ENCODE peak calls at places on chromosomes 11 and 22, in six cellular contexts. E is trophoblast cell; H is cardiac muscle cell; M is mesendoderm; B is CD4-positive, alpha-beta memory T cell; X is stomach. Z is an unnamed sample. For H3K4me1, the result is how much of the 10 kb centered on the place peaks cover.

GRCh38 chr11:102205805-102206204 is 95.6 kb downstream of the YAP1 start:
- DNase-seq in E (no peak), H (no peak), M (no peak), B (no peak), X (no peak), Z (no peak)

GRCh38 chr11:114892381-114893197 is 214.3 kb downstream of the NXPE2 start:
- DNase-seq in E (peak), H (no peak), M (peak), B (no peak), X (no peak), Z (peak)

GRCh38 chr11:62689421-62690183 is at the start of gene LRRN4CL:
- DNase-seq in E (no peak), H (peak), M (no peak), B (no peak), X (peak), Z (peak)

GRCh38 chr11:15671216-15671615 is 556.5 kb downstream of the INSC start:
- DNase-seq in E (no peak), H (no peak), M (no peak), B (no peak), X (no peak), Z (peak)

GRCh38 chr11:114078423-114078822 is 18.9 kb downstream of the ZBTB16 start:
- DNase-seq in E (no peak), H (no peak), M (peak), B (no peak), X (no peak), Z (no peak)

GRCh38 chr22:22406445-22406844 is 102.1 kb downstream of the ZNF280B start:
- DNase-seq in E (peak), H (no peak), M (no peak), B (no peak), X (no peak), Z (no peak)

GRCh38 chr11:128804481-128804880 is 62.6 kb downstream of the KCNJ1 start:
- DNase-seq in E (no peak), H (no peak), M (peak), B (no peak), X (no peak), Z (no peak)

GRCh38 chr11:18588297-18589252 is at the start of gene UEVLD:
- DNase-seq in E (peak), H (peak), M (peak), B (peak), X (peak), Z (peak)

GRCh38 chr22:46465793-46466192 is 71.6 kb downstream of the CELSR1 start:
- DNase-seq in E (no peak), H (no peak), M (no peak), B (no peak), X (peak), Z (no peak)

GRCh38 chr11:41872458-41872857 is 413.0 kb upstream of the LRRC4C start:
- DNase-seq in E (no peak), H (no peak), M (peak), B (no peak), X (no peak), Z (no peak)

GRCh38 chr22:38756631-38757463 is 1.0 kb upstream of the SUN2 start:
- DNase-seq in E (peak), H (no peak), M (no peak), B (no peak), X (no peak), Z (peak)

GRCh38 chr11:62015615-62016014 is 48.2 kb upstream of the FTH1 start:
- DNase-seq in E (peak), H (no peak), M (no peak), B (no peak), X (no peak), Z (no peak)

GRCh38 chr22:32917577-32918375 is 116.3 kb downstream of the TIMP3 start:
- DNase-seq in E (no peak), H (peak), M (no peak), B (no peak), X (no peak), Z (no peak)

GRCh38 chr11:9893474-9893873 is 229.6 kb downstream of the SWAP70 start:
- DNase-seq in E (no peak), H (no peak), M (peak), B (no peak), X (no peak), Z (no peak)

GRCh38 chr11:6703247-6704063 is 20.3 kb upstream of the MRPL17 start:
- DNase-seq in E (peak), H (peak), M (peak), B (peak), X (peak), Z (peak)

GRCh38 chr11:118887219-118887618 is 3.5 kb downstream of the CXCR5 start:
- DNase-seq in E (no peak), H (no peak), M (no peak), B (no peak), X (no peak), Z (no peak)

GRCh38 chr22:25777870-25778269 is 35.9 kb downstream of the MYO18B start:
- DNase-seq in E (peak), H (no peak), M (no peak), B (no peak), X (no peak), Z (peak)

GRCh38 chr11:100849009-100849913 is 162.2 kb downstream of the ARHGAP42 start:
- DNase-seq in E (peak), H (no peak), M (no peak), B (no peak), X (no peak), Z (no peak)

GRCh38 chr11:81359476-81359875 is 1374.2 kb downstream of the FAM181B start:
- DNase-seq in E (peak), H (no peak), M (peak), B (no peak), X (no peak), Z (no peak)

GRCh38 chr11:132942611-132943324 is 589.5 kb downstream of the OPCML start:
- DNase-seq in E (no peak), H (no peak), M (peak), B (no peak), X (no peak), Z (no peak)

GRCh38 chr11:47445840-47446239 is 3.1 kb downstream of the RAPSN start:
- DNase-seq in E (no peak), H (no peak), M (no peak), B (no peak), X (no peak), Z (no peak)

GRCh38 chr22:37140686-37141323 is 8.9 kb downstream of the IL2RB start:
- DNase-seq in E (no peak), H (no peak), M (no peak), B (no peak), X (no peak), Z (no peak)

GRCh38 chr22:38220653-38221386 is 19.0 kb downstream of the MAFF start:
- DNase-seq in E (peak), H (no peak), M (no peak), B (no peak), X (no peak), Z (no peak)

GRCh38 chr11:15816996-15817395 is 539.4 kb downstream of the SOX6 start:
- DNase-seq in E (peak), H (no peak), M (no peak), B (no peak), X (no peak), Z (no peak)

GRCh38 chr22:25510926-25511325 is 53.5 kb upstream of the GRK3 start:
- DNase-seq in E (peak), H (no peak), M (no peak), B (no peak), X (no peak), Z (peak)

GRCh38 chr11:11501546-11502274 is 120.1 kb downstream of the GALNT18 start:
- DNase-seq in E (peak), H (no peak), M (no peak), B (no peak), X (no peak), Z (peak)

GRCh38 chr22:37148031-37148651 is 1.6 kb downstream of the IL2RB start:
- DNase-seq in E (no peak), H (no peak), M (no peak), B (peak), X (no peak), Z (no peak)

GRCh38 chr11:125215951-125216350 is 51.4 kb downstream of the PKNOX2 start:
- DNase-seq in E (no peak), H (no peak), M (no peak), B (no peak), X (no peak), Z (no peak)

GRCh38 chr11:119149371-119150275 is 771 bp downstream of the ABCG4 start:
- DNase-seq in E (no peak), H (peak), M (peak), B (peak), X (no peak), Z (no peak)

GRCh38 chr22:49523374-49524008 is 304.2 kb downstream of the BRD1 start:
- DNase-seq in E (no peak), H (no peak), M (no peak), B (no peak), X (no peak), Z (no peak)

GRCh38 chr11:125465254-125465653 is 30.8 kb downstream of the FEZ1 start:
- DNase-seq in E (no peak), H (no peak), M (peak), B (no peak), X (no peak), Z (no peak)

GRCh38 chr11:112023104-112023503 is 2.1 kb upstream of the DLAT start:
- DNase-seq in E (no peak), H (peak), M (no peak), B (no peak), X (no peak), Z (no peak)
- H3K4me1 ChIP-seq in E (under half), H (under half), M (under half), B (under half), X (under half), Z (under half)

GRCh38 chr22:19604711-19605268 is 80.6 kb upstream of the CLDN5 start:
- DNase-seq in E (no peak), H (peak), M (no peak), B (no peak), X (no peak), Z (no peak)
- H3K4me1 ChIP-seq in E (under half), H (under half), M (under half), B (under half), X (under half), Z (under half)

DNA sequence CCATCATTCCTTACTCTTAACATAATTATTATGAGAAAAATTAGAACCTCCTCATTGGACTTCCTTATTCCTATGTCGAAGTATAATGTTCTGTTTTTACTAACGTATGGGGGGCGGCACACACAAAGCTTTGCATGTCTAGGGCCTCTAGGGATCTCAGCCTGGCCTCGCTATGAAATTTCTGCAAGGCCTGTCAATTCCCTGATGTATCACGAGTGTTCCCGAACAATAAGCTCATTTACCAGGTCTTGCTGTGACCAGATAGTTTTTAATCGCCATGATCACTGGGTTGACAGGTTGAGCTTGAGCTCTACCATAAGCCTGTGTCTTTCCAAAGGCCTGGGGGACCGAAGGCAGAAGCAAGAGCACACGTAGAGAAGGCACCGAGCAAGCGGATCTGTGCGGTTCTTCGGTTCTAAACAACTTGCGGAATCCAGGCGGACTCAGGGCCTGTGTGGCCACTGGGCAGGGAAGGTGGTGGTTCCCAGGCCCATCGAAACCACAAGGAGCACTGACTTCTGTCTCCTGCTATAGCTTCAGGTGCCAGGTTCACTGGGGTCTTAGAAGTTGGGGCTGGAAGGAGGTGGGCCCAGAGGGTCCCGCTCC is 10.4 kb upstream of the FXYD2 start:
- DNase-seq in E (no peak), H (no peak), M (no peak), B (no peak), X (peak), Z (peak)
- H3K4me1 ChIP-seq in E (under half), H (under half), M (under half), B (under half), X (under half), Z (under half)

GRCh38 chr11:26843539-26843938 is 121.7 kb upstream of the SLC5A12 start:
- DNase-seq in E (no peak), H (no peak), M (no peak), B (no peak), X (no peak), Z (no peak)

GRCh38 chr11:26846222-26846621 is 124.4 kb upstream of the SLC5A12 start:
- DNase-seq in E (no peak), H (no peak), M (peak), B (no peak), X (no peak), Z (no peak)

GRCh38 chr11:26847459-26847858 is 125.6 kb upstream of the SLC5A12 start:
- DNase-seq in E (no peak), H (no peak), M (no peak), B (no peak), X (no peak), Z (no peak)

GRCh38 chr11:26842883-26843282 is 121.0 kb upstream of the SLC5A12 start:
- DNase-seq in E (no peak), H (no peak), M (no peak), B (no peak), X (no peak), Z (no peak)

DNA sequence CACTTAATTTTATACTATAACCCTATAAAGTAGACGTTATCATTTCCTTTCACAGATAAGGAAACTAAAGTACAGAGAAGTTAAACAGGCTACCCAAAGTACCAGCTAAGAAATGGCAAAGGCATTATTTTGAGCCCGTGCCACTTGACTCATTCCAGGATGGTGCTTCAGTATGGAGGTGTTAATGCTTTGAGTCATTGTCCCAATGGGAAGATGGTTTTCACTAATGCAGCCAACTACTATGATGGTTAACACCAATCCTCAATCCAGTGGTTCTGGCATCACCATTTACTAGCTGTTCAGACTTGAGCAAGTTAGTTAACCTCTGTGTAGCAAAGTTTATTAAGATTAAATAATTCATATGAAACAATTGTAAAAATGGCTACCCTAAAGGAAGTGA is 123.1 kb upstream of the SLC5A12 start:
- DNase-seq in E (no peak), H (no peak), M (no peak), B (no peak), X (no peak), Z (no peak)
- H3K4me1 ChIP-seq in E (under half), H (under half), M (under half), B (under half), X (under half), Z (under half)

GRCh38 chr22:40487663-40488249 is 117.4 kb downstream of the SGSM3 start:
- DNase-seq in E (peak), H (no peak), M (no peak), B (peak), X (no peak), Z (no peak)
- H3K4me1 ChIP-seq in E (under half), H (under half), M (under half), B (under half), X (under half), Z (under half)

GRCh38 chr11:68542617-68543016 is 82.1 kb downstream of the PPP6R3 start:
- DNase-seq in E (peak), H (no peak), M (peak), B (no peak), X (no peak), Z (no peak)
- H3K4me1 ChIP-seq in E (under half), H (under half), M (under half), B (under half), X (under half), Z (under half)

GRCh38 chr22:45233827-45234226 is 6.9 kb downstream of the KIAA0930 start:
- DNase-seq in E (no peak), H (no peak), M (no peak), B (no peak), X (no peak), Z (no peak)

GRCh38 chr22:45235851-45236342 is 4.8 kb downstream of the KIAA0930 start:
- DNase-seq in E (no peak), H (no peak), M (no peak), B (no peak), X (no peak), Z (no peak)

GRCh38 chr22:45231293-45231692 is 9.4 kb downstream of the KIAA0930 start:
- DNase-seq in E (no peak), H (no peak), M (no peak), B (no peak), X (no peak), Z (no peak)

GRCh38 chr22:45235101-45235777 is 5.5 kb downstream of the KIAA0930 start:
- DNase-seq in E (no peak), H (no peak), M (no peak), B (no peak), X (peak), Z (no peak)

DNA sequence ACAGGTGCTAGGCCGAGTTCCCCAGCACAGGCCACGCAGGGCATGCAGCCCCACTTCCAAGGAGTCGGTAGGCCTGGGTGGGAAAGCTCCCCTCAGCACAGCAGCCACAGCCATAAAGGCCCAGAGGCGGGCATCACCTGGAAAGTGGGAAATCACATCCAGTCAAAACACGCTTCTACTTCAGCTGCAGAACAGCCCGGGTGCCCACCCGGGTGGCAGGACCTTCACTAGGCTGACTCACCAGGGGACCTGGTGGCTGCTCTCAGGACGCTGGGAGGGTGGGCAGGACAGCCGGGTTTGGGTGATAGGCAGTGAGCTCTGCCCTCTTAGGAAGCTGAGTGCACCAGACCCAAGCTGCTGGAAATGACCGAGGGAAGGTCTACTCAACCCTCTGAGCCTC is 7.3 kb downstream of the KIAA0930 start:
- DNase-seq in E (no peak), H (no peak), M (no peak), B (no peak), X (no peak), Z (no peak)
- H3K4me1 ChIP-seq in E (under half), H (under half), M (under half), B (under half), X (under half), Z (under half)

DNA sequence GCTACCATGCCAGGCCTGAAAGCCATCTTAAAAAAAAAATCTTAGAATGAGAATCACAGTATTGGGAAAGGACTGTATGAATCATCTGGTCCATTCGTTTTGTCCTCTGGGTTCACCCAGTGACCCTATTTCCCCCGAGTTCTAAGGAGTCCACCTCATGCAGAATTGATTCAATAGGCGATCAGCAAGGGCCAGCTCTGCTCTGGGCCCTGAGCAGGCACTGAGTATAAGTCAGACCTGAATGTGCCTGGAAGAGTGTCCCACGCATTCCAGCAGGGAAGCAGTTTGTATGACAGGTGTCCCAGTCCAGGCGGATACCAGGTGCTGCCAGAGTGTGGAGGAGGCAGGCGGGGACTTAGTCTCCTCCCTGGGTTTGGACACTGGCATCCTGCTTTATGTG is 883 bp upstream of the HMOX1 start:
- DNase-seq in E (peak), H (no peak), M (no peak), B (no peak), X (no peak), Z (peak)
- H3K4me1 ChIP-seq in E (under half), H (under half), M (under half), B (under half), X (under half), Z (under half)

DNA sequence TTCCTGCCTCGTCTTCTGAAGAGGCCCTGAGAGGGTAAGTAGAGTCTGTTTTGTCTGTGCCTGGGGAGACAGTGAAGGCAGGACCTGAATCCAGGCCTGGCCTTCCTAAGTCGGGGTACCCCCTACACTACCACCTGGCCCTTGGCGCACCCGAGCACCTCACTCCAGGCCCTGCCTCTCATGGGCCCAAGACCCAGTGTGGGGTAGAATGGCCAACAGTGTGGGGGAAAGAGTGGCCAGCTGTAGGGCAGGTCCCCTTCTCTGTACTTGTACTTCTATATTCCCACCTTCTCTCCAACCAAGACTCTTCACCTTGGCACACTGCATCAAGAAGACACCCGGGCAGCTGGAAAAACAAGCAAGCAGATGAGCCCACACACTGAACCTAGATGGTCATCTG is 22.4 kb upstream of the BID start:
- DNase-seq in E (no peak), H (no peak), M (no peak), B (no peak), X (no peak), Z (no peak)
- H3K4me1 ChIP-seq in E (under half), H (under half), M (under half), B (under half), X (under half), Z (under half)

Z was measured in colonic mucosa.